ENCODE peak calls at places on chromosome 12, in six cellular contexts. N is neural progenitor cell, H is left lung, C is OCI-LY7, P is MM.1S, A is IMR-90. E is an unnamed sample.

GRCh38 chr12:101566318-101566717 is 28.5 kb upstream of the MYBPC1 start:
- DNase-seq in N (peak; percentile 6), P (no peak), H (no peak), A (no peak), C (no peak), E (no peak)

GRCh38 chr12:82912406-82912805 is 225.7 kb downstream of the TMTC2 start:
- DNase-seq in C (no peak), P (no peak), H (no peak), N (no peak), A (peak; percentile 4), E (peak; percentile 23)

GRCh38 chr12:102043928-102044327 is 17.9 kb downstream of the WASHC3 start:
- DNase-seq in N (no peak), C (peak; percentile 7), A (no peak), H (no peak), P (peak; percentile 89), E (no peak)

GRCh38 chr12:22321620-22322019 is 12.9 kb downstream of the ST8SIA1 start:
- DNase-seq in P (no peak), C (no peak), H (peak; percentile 40), N (peak; percentile 7), A (no peak), E (no peak)

GRCh38 chr12:80154261-80154660 is 54.9 kb downstream of the OTOGL start:
- DNase-seq in C (no peak), H (no peak), A (peak; percentile 66), P (peak; percentile 54), N (no peak), E (peak; percentile 28)

GRCh38 chr12:104575442-104575841 is 118.7 kb downstream of the CHST11 start:
- DNase-seq in C (peak; percentile 79), P (no peak), A (no peak), H (no peak), N (no peak), E (no peak)

GRCh38 chr12:95277139-95277538 is 59.5 kb downstream of the VEZT start:
- DNase-seq in C (no peak), H (no peak), P (no peak), N (no peak), A (peak; percentile 97), E (peak; percentile 84)

GRCh38 chr12:96989916-96990315 is 82.9 kb downstream of the NEDD1 start:
- DNase-seq in N (peak; percentile 80), C (peak; percentile 74), A (no peak), H (no peak), P (peak; percentile 44), E (no peak)

GRCh38 chr12:12804432-12804886 is 8.7 kb upstream of the DDX47 start:
- DNase-seq in N (no peak), A (peak; percentile 95), C (no peak), P (no peak), H (no peak), E (peak; percentile 51)

GRCh38 chr12:106030210-106031175 is 108.3 kb downstream of the NUAK1 start:
- DNase-seq in H (no peak), A (peak; percentile 96), P (peak; percentile 61), N (no peak), C (no peak), E (peak; percentile 98)

GRCh38 chr12:127515941-127516340 is 751.0 kb upstream of the TMEM132C start:
- DNase-seq in H (no peak), A (peak; percentile 10), C (no peak), P (no peak), N (no peak), E (no peak)

GRCh38 chr12:91413591-91413990 is 231.0 kb upstream of the DCN start:
- DNase-seq in H (no peak), A (no peak), P (no peak), C (no peak), N (no peak), E (peak; percentile 75)

GRCh38 chr12:47983541-47984115 is 20.2 kb downstream of the TMEM106C start:
- DNase-seq in H (no peak), P (no peak), N (no peak), A (no peak), C (no peak), E (no peak)

GRCh38 chr12:8712572-8712971 is 14.8 kb downstream of the RIMKLB start:
- DNase-seq in P (no peak), A (no peak), H (no peak), N (no peak), C (no peak), E (no peak)

GRCh38 chr12:106358410-106359241 is 1.1 kb downstream of the POLR3B start:
- DNase-seq in C (peak; percentile 4), A (peak; percentile 82), P (no peak), N (no peak), H (peak; percentile 41), E (peak; percentile 96)

GRCh38 chr12:4956054-4956453 is 46.3 kb downstream of the KCNA1 start:
- DNase-seq in N (no peak), H (no peak), C (no peak), A (no peak), P (no peak), E (no peak)

GRCh38 chr12:31460024-31460423 is 130.9 kb downstream of the DENND5B start:
- DNase-seq in N (no peak), C (no peak), P (no peak), H (no peak), A (no peak), E (no peak)

GRCh38 chr12:126998747-126999285 is 1268.2 kb upstream of the TMEM132C start:
- DNase-seq in C (no peak), H (no peak), A (no peak), P (no peak), N (peak; percentile 87), E (no peak)

GRCh38 chr12:111066744-111067437 is 146.5 kb upstream of the MYL2 start:
- DNase-seq in N (no peak), H (no peak), P (no peak), A (no peak), C (peak; percentile 42), E (no peak)

GRCh38 chr12:93156091-93156490 is 221.6 kb upstream of the NUDT4 start:
- DNase-seq in P (no peak), C (no peak), N (no peak), H (no peak), A (no peak), E (no peak)

GRCh38 chr12:115988193-115988592 is 289.3 kb downstream of the MED13L start:
- DNase-seq in C (no peak), N (no peak), H (no peak), P (no peak), A (no peak), E (no peak)

GRCh38 chr12:57802607-57803006 is 15.9 kb downstream of the AVIL start:
- DNase-seq in C (no peak), N (no peak), A (no peak), H (no peak), P (no peak), E (no peak)

GRCh38 chr12:65355461-65355860 is 77.0 kb downstream of the MSRB3 start:
- DNase-seq in A (peak; percentile 47), N (no peak), C (no peak), H (no peak), P (no peak), E (peak; percentile 53)

GRCh38 chr12:26791328-26791791 is 41.6 kb downstream of the ITPR2 start:
- DNase-seq in A (peak; percentile 43), P (no peak), C (peak; percentile 9), N (no peak), H (no peak), E (peak; percentile 68)

GRCh38 chr12:119512772-119513497 is 80.6 kb upstream of the TMEM233 start:
- DNase-seq in P (no peak), H (no peak), A (no peak), C (peak; percentile 2), N (peak; percentile 81), E (no peak)

GRCh38 chr12:41242613-41243012 is 54.5 kb downstream of the PDZRN4 start:
- DNase-seq in C (peak; percentile 64), N (no peak), P (peak; percentile 21), A (no peak), H (no peak), E (no peak)
- H3K4me3 ChIP-seq in C (no peak overlapping the region), N (no peak overlapping the region), P (no peak overlapping the region), A (no peak overlapping the region), H (no peak overlapping the region), E (no peak overlapping the region)

GRCh38 chr12:42240131-42240750 is 2.2 kb upstream of the YAF2 start:
- DNase-seq in H (no peak), P (no peak), N (no peak), A (no peak), C (no peak), E (no peak)
- TF ChIP-seq CTCF in H (no peak), P (no peak), N (no peak), A (no peak), C (no peak), E (no peak)

GRCh38 chr12:122081108-122081696 is 2.6 kb downstream of the MLXIP start:
- DNase-seq in A (no peak), P (peak; percentile 9), H (peak; percentile 33), C (no peak), N (no peak), E (no peak)
- H3K4me3 ChIP-seq in A (peak overlapping the region; percentile 19), P (peak overlapping the region; percentile 74), H (peak overlapping the region; percentile 92), C (peak overlapping the region; percentile 96), N (no peak overlapping the region), E (peak overlapping the region; percentile 87)

GRCh38 chr12:131699434-131699833 is 11.5 kb upstream of the SFSWAP start:
- DNase-seq in A (no peak), C (no peak), P (no peak), N (no peak), H (no peak), E (no peak)

GRCh38 chr12:131702573-131702877 is 8.4 kb upstream of the SFSWAP start:
- DNase-seq in N (no peak), C (no peak), A (no peak), H (no peak), P (no peak), E (no peak)

GRCh38 chr12:131700271-131700670 is 10.6 kb upstream of the SFSWAP start:
- DNase-seq in P (no peak), C (no peak), N (no peak), A (no peak), H (no peak), E (no peak)

GRCh38 chr12:131703161-131703560 is 7.7 kb upstream of the SFSWAP start:
- DNase-seq in A (no peak), N (no peak), P (no peak), H (no peak), C (no peak), E (no peak)

GRCh38 chr12:131701705-131702572 is 9.0 kb upstream of the SFSWAP start:
- DNase-seq in H (no peak), A (no peak), N (no peak), P (no peak), C (no peak), E (no peak)
- TF ChIP-seq CTCF in H (no peak), A (no peak), N (no peak), P (no peak), C (no peak), E (no peak)

GRCh38 chr12:6337958-6338406 is 3.9 kb downstream of the TNFRSF1A start:
- DNase-seq in A (no peak), P (no peak), C (no peak), H (no peak), N (no peak), E (peak; percentile 33)
- H3K4me3 ChIP-seq in A (no peak overlapping the region), P (no peak overlapping the region), C (no peak overlapping the region), H (no peak overlapping the region), N (no peak overlapping the region), E (peak overlapping the region; percentile 94)

GRCh38 chr12:28536088-28536487 is 345.8 kb downstream of the CCDC91 start:
- DNase-seq in A (peak; percentile 85), C (no peak), P (no peak), H (no peak), N (no peak), E (peak; percentile 85)
- TF ChIP-seq CTCF in A (peak; percentile 12), C (no peak), P (no peak), H (no peak), N (no peak), E (peak; percentile 7)